ENCODE peak calls at places on chromosome 6, in ten cellular contexts. K is hepatocyte, J is HFF-Myc, B is pancreas, N is NB4, O is astrocyte of the spinal cord, L is prostate gland, H is breast epithelium, S is psoas muscle, D is BE2C. U is an unnamed sample.

GRCh38 chr6:51578362-51578761 is 509.1 kb downstream of the PKHD1 start:
- DNase-seq in N (no peak), K (no peak), J (no peak), B (no peak), O (no peak), S (no peak), D (no peak), H (no peak), L (no peak), U (no peak)

GRCh38 chr6:10033223-10033829 is 381.5 kb downstream of the TFAP2A start:
- DNase-seq in H (no peak), B (no peak), D (no peak), J (peak), N (peak), S (no peak), K (peak), O (peak), L (no peak), U (no peak)

GRCh38 chr6:5958948-5959347 is 47.8 kb downstream of the NRN1 start:
- DNase-seq in L (no peak), O (no peak), H (no peak), N (no peak), D (no peak), S (no peak), J (no peak), K (no peak), B (no peak), U (no peak)

GRCh38 chr6:17389274-17389847 is 4.0 kb upstream of the CAP2 start:
- DNase-seq in D (no peak), N (no peak), O (peak), B (no peak), L (no peak), J (no peak), S (no peak), K (no peak), H (no peak), U (peak)

GRCh38 chr6:72418495-72418894 is 203.4 kb upstream of the KCNQ5 start:
- DNase-seq in H (no peak), B (no peak), N (no peak), J (peak), L (no peak), S (no peak), K (peak), O (peak), D (no peak), U (peak)

GRCh38 chr6:153437193-153437592 is 306.1 kb upstream of the RGS17 start:
- DNase-seq in B (no peak), D (no peak), K (no peak), J (no peak), L (no peak), N (no peak), S (no peak), O (no peak), H (no peak), U (no peak)

GRCh38 chr6:38348366-38348765 is 291.4 kb downstream of the BTBD9 start:
- DNase-seq in H (no peak), K (no peak), N (no peak), J (no peak), B (no peak), O (no peak), D (no peak), S (no peak), L (no peak), U (no peak)

GRCh38 chr6:45423901-45424627 is 46.3 kb upstream of the SUPT3H start:
- DNase-seq in L (peak), H (no peak), N (peak), O (no peak), K (peak), S (peak), D (no peak), B (no peak), J (no peak), U (peak)

GRCh38 chr6:157436944-157437336 is 56.0 kb downstream of the ZDHHC14 start:
- DNase-seq in O (no peak), N (no peak), J (no peak), S (no peak), B (no peak), H (no peak), L (no peak), D (no peak), K (no peak), U (no peak)

GRCh38 chr6:62652692-62653328 is 366.8 kb upstream of the KHDRBS2 start:
- DNase-seq in L (no peak), O (peak), K (no peak), N (peak), H (no peak), S (no peak), B (no peak), J (no peak), D (no peak), U (peak)

GRCh38 chr6:6003334-6004146 is 3.2 kb downstream of the NRN1 start:
- DNase-seq in K (no peak), L (no peak), O (peak), B (no peak), H (no peak), D (no peak), S (no peak), J (no peak), N (peak), U (no peak)

GRCh38 chr6:7909323-7910276 is 988 bp downstream of the TXNDC5 start:
- DNase-seq in B (peak), S (peak), L (peak), D (peak), N (peak), J (no peak), K (peak), H (no peak), O (peak), U (peak)

GRCh38 chr6:27472182-27472616 is 706 bp downstream of the ZNF184 start:
- DNase-seq in H (peak), S (peak), D (peak), J (peak), B (no peak), K (peak), O (peak), N (peak), L (peak), U (peak)

GRCh38 chr6:134627707-134628106 is 309.8 kb upstream of the SGK1 start:
- DNase-seq in D (no peak), N (no peak), L (no peak), B (no peak), K (no peak), J (no peak), S (no peak), O (no peak), H (no peak), U (no peak)

GRCh38 chr6:15412767-15413166 is 166.9 kb downstream of the JARID2 start:
- DNase-seq in B (no peak), D (no peak), K (no peak), N (no peak), O (no peak), S (no peak), J (no peak), L (no peak), H (no peak), U (no peak)

GRCh38 chr6:3208775-3209113 is 18.7 kb downstream of the TUBB2B start:
- DNase-seq in H (no peak), D (no peak), J (no peak), S (no peak), O (no peak), B (no peak), N (no peak), K (no peak), L (no peak), U (no peak)

GRCh38 chr6:138598562-138599173 is 99.4 kb upstream of the NHSL1 start:
- DNase-seq in S (no peak), K (no peak), B (no peak), O (no peak), H (no peak), D (no peak), N (no peak), L (no peak), J (no peak), U (no peak)

GRCh38 chr6:43942011-43942442 is 172.0 kb downstream of the VEGFA start:
- DNase-seq in B (no peak), D (peak), J (no peak), O (no peak), K (no peak), N (peak), L (no peak), H (no peak), S (no peak), U (no peak)

GRCh38 chr6:105793132-105793531 is 293.0 kb upstream of the PRDM1 start:
- DNase-seq in O (no peak), D (no peak), L (no peak), S (no peak), B (no peak), J (no peak), N (peak), K (no peak), H (no peak), U (peak)

GRCh38 chr6:91659881-91660280 is 1073.0 kb upstream of the MAP3K7 start:
- DNase-seq in B (no peak), H (no peak), K (no peak), L (no peak), S (no peak), J (no peak), D (no peak), O (no peak), N (no peak), U (no peak)

GRCh38 chr6:32941412-32941784 is 570 bp upstream of the HLA-DMB start:
- DNase-seq in S (no peak), H (no peak), L (no peak), D (no peak), J (no peak), O (no peak), N (no peak), B (no peak), K (no peak), U (no peak)

GRCh38 chr6:79453558-79454042 is 83.6 kb downstream of the LCA5 start:
- DNase-seq in N (peak), S (no peak), L (peak), O (peak), D (no peak), K (no peak), H (peak), J (no peak), B (no peak), U (peak)

GRCh38 chr6:168413856-168414255 is 27.1 kb upstream of the SMOC2 start:
- DNase-seq in D (no peak), K (no peak), N (no peak), S (no peak), H (no peak), J (no peak), O (no peak), B (no peak), L (no peak), U (no peak)

GRCh38 chr6:152189736-152190135 is 382.3 kb downstream of the ESR1 start:
- DNase-seq in H (no peak), N (no peak), O (no peak), D (no peak), K (no peak), B (no peak), L (no peak), J (no peak), S (no peak), U (peak)

GRCh38 chr6:103027532-103027931 is 1634.0 kb downstream of the GRIK2 start:
- DNase-seq in N (no peak), L (no peak), H (no peak), K (no peak), J (no peak), B (no peak), D (no peak), S (no peak), O (no peak), U (no peak)

GRCh38 chr6:109229536-109229935 is 134.2 kb downstream of the CEP57L1 start:
- DNase-seq in B (no peak), J (no peak), D (no peak), K (peak), O (no peak), H (no peak), L (peak), S (no peak), N (no peak), U (no peak)

GRCh38 chr6:170010665-170011232 is 259.3 kb downstream of the ERMARD start:
- DNase-seq in B (no peak), L (no peak), K (no peak), N (no peak), O (no peak), J (no peak), H (no peak), D (no peak), S (no peak), U (no peak)

GRCh38 chr6:78995946-78996345 is 82.1 kb downstream of the PHIP start:
- DNase-seq in H (no peak), D (no peak), J (no peak), O (peak), K (no peak), N (no peak), L (no peak), B (no peak), S (no peak), U (peak)

GRCh38 chr6:3744211-3744900 is 7.2 kb downstream of the PXDC1 start:
- DNase-seq in J (no peak), N (no peak), O (no peak), D (no peak), S (no peak), L (no peak), H (no peak), B (no peak), K (no peak), U (no peak)

GRCh38 chr6:22622390-22622789 is 53.0 kb downstream of the HDGFL1 start:
- DNase-seq in H (no peak), N (no peak), B (no peak), L (no peak), S (no peak), D (peak), O (no peak), K (no peak), J (no peak), U (no peak)

GRCh38 chr6:158389188-158389919 is 77.1 kb downstream of the TULP4 start:
- DNase-seq in B (no peak), O (no peak), D (no peak), L (no peak), N (peak), S (no peak), K (no peak), H (no peak), J (no peak), U (no peak)

GRCh38 chr6:73032586-73032985 is 192.7 kb downstream of the KHDC1L start:
- DNase-seq in L (no peak), K (no peak), O (peak), S (no peak), N (peak), J (no peak), B (no peak), H (no peak), D (no peak), U (no peak)

GRCh38 chr6:132065556-132065955 is 114.4 kb upstream of the CCN2 start:
- DNase-seq in J (no peak), S (no peak), L (no peak), D (no peak), H (no peak), B (no peak), N (no peak), O (no peak), K (no peak), U (peak)

GRCh38 chr6:125759184-125759902 is 9.9 kb downstream of the HEY2 start:
- DNase-seq in B (peak), L (no peak), S (no peak), N (no peak), H (no peak), K (no peak), J (no peak), D (peak), O (no peak), U (no peak)
- H3K4me3 ChIP-seq in B (no peak), L (no peak), S (no peak), N (no peak), H (no peak), K (no peak), J (no peak), D (peak), O (no peak), U (no peak)

GRCh38 chr6:36976509-36976908 is 9.5 kb downstream of the MTCH1 start:
- DNase-seq in O (no peak), B (no peak), H (no peak), L (no peak), J (no peak), K (no peak), D (no peak), N (no peak), S (no peak), U (no peak)

GRCh38 chr6:36976931-36977330 is 9.1 kb downstream of the MTCH1 start:
- DNase-seq in D (no peak), K (no peak), H (no peak), S (no peak), L (no peak), N (no peak), J (no peak), B (no peak), O (no peak), U (no peak)

GRCh38 chr6:36978687-36979086 is 7.3 kb downstream of the MTCH1 start:
- DNase-seq in S (no peak), L (no peak), N (no peak), O (no peak), J (no peak), H (no peak), B (no peak), D (no peak), K (no peak), U (no peak)

GRCh38 chr6:36976005-36976261 is 10.1 kb downstream of the MTCH1 start:
- DNase-seq in L (no peak), K (no peak), B (no peak), J (no peak), D (no peak), O (no peak), S (no peak), H (no peak), N (no peak), U (no peak)

GRCh38 chr6:36977470-36977941 is 8.5 kb downstream of the MTCH1 start:
- DNase-seq in J (no peak), O (no peak), L (no peak), K (no peak), N (peak), D (peak), S (no peak), H (no peak), B (no peak), U (peak)
- TF ChIP-seq CTCF in J (peak), O (peak), L (no peak), K (peak), N (peak), D (peak), S (peak), H (peak), B (peak), U (peak)

GRCh38 chr6:56832225-56832624 is 122.7 kb upstream of the BEND6 start:
- DNase-seq in S (no peak), J (no peak), N (no peak), H (no peak), L (no peak), O (no peak), D (no peak), B (no peak), K (no peak), U (no peak)

GRCh38 chr6:56833127-56833791 is 121.6 kb upstream of the BEND6 start:
- DNase-seq in B (no peak), O (no peak), N (no peak), H (no peak), L (no peak), S (no peak), K (no peak), D (no peak), J (no peak), U (no peak)

GRCh38 chr6:56833873-56834272 is 121.0 kb upstream of the BEND6 start:
- DNase-seq in B (no peak), S (no peak), K (no peak), O (no peak), L (no peak), J (no peak), N (no peak), D (no peak), H (no peak), U (no peak)

GRCh38 chr6:56831334-56831733 is 123.6 kb upstream of the BEND6 start:
- DNase-seq in B (no peak), K (no peak), O (no peak), S (no peak), L (no peak), D (no peak), N (no peak), J (no peak), H (no peak), U (no peak)

GRCh38 chr6:56827908-56828649 is 126.8 kb upstream of the BEND6 start:
- DNase-seq in D (no peak), N (no peak), S (no peak), H (no peak), J (no peak), L (no peak), O (no peak), K (no peak), B (no peak), U (peak)
- H3K4me3 ChIP-seq in D (no peak), N (no peak), S (no peak), H (no peak), J (no peak), L (no peak), O (no peak), K (no peak), B (no peak), U (no peak)

GRCh38 chr6:90619221-90619620 is 32.3 kb upstream of the MAP3K7 start:
- DNase-seq in O (no peak), S (no peak), H (no peak), N (no peak), L (peak), D (no peak), K (no peak), J (no peak), B (no peak), U (no peak)
- TF ChIP-seq CTCF in O (no peak), S (no peak), H (no peak), N (no peak), L (no peak), D (no peak), K (no peak), J (no peak), B (no peak), U (no peak)

GRCh38 chr6:12753034-12753433 is 36.5 kb downstream of the PHACTR1 start:
- DNase-seq in K (no peak), H (no peak), J (no peak), O (no peak), N (no peak), D (no peak), B (no peak), L (no peak), S (no peak), U (no peak)
- H3K4me3 ChIP-seq in K (no peak), H (no peak), J (no peak), O (no peak), N (no peak), D (no peak), B (no peak), L (no peak), S (no peak), U (no peak)

DNA sequence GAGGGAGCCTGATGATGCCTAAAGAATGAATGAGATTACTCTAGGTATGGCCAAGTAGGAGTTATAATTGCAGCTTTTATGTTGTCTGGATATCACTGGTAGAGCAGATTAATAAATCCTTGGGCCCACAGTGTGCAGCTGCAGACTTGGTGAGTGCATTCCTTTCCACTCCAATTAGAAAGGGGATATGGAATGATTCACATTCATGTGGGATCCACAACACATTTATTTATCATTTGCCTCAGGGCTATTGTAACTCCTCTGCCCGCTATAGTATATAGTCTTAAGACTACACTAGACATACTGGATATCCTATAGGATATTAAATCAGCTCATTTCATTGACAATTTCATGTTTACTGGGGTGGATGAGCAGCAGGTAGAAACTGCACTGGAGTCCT is 11.6 kb upstream of the HLA-G start:
- DNase-seq in N (no peak), B (no peak), K (no peak), L (no peak), O (no peak), S (no peak), H (no peak), D (no peak), J (no peak), U (no peak)
- TF ChIP-seq CTCF in N (no peak), B (no peak), K (no peak), L (no peak), O (no peak), S (no peak), H (no peak), D (no peak), J (no peak), U (no peak)